ENCODE peak calls at places on chromosomes 7 and 10, in nine cellular contexts. X is Peyer's patch; Q is suprapubic skin; W is HCT116; C is CD8-positive, alpha-beta memory T cell; L is cardiac muscle cell; K is IMR-90; Y is lower lobe of right lung; R is BE2C. A is an unnamed sample.

GRCh38 chr10:27446091-27446918 is 57.8 kb upstream of the RAB18 start:
- DNase-seq in R (no peak), Y (no peak), Q (no peak), K (peak; percentile 47), W (peak; percentile 23), C (no peak), L (peak; percentile 52), X (no peak), A (no peak)

GRCh38 chr7:117386125-117386709 is 41.1 kb downstream of the ASZ1 start:
- DNase-seq in Y (no peak), W (no peak), K (peak; percentile 74), R (no peak), C (no peak), L (peak; percentile 2), X (no peak), Q (no peak), A (no peak)

GRCh38 chr7:31550432-31550831 is 36.5 kb downstream of the ITPRID1 start:
- DNase-seq in R (no peak), Q (no peak), X (no peak), C (no peak), Y (no peak), L (no peak), K (no peak), W (no peak), A (no peak)

GRCh38 chr7:30173058-30173897 is 38.5 kb downstream of the MTURN start:
- DNase-seq in R (peak; percentile 95), K (peak; percentile 89), Y (peak; percentile 67), Q (peak; percentile 82), W (no peak), L (peak; percentile 86), X (no peak), C (no peak), A (peak; percentile 81)

GRCh38 chr10:58384095-58384494 is 1.1 kb upstream of the TFAM start:
- DNase-seq in R (no peak), K (no peak), L (no peak), C (no peak), W (no peak), Q (no peak), X (no peak), Y (no peak), A (no peak)

GRCh38 chr10:110138197-110138812 is 69.1 kb upstream of the MXI1 start:
- DNase-seq in K (peak; percentile 66), Y (no peak), C (no peak), R (no peak), L (peak; percentile 77), W (peak; percentile 65), Q (no peak), X (no peak), A (no peak)

GRCh38 chr10:11272915-11273389 is 255.3 kb downstream of the CELF2 start:
- DNase-seq in L (no peak), K (no peak), Q (no peak), Y (no peak), R (no peak), X (no peak), W (no peak), C (no peak), A (no peak)

GRCh38 chr10:132685121-132685891 is 100.6 kb downstream of the NKX6-2 start:
- DNase-seq in Y (peak; percentile 75), R (no peak), C (peak; percentile 40), L (peak; percentile 65), X (peak; percentile 62), Q (peak; percentile 37), W (no peak), K (peak; percentile 58), A (peak; percentile 86)

GRCh38 chr7:33773053-33773452 is 132.3 kb upstream of the BMPER start:
- DNase-seq in X (no peak), L (no peak), C (no peak), Q (no peak), Y (no peak), W (no peak), R (no peak), K (peak; percentile 68), A (no peak)

GRCh38 chr10:133484818-133485217 is 31.1 kb downstream of the SCART1 start:
- DNase-seq in X (no peak), K (no peak), R (no peak), W (no peak), Q (no peak), C (no peak), Y (no peak), L (no peak), A (no peak)

GRCh38 chr7:26574476-26574875 is 282.8 kb downstream of the SNX10 start:
- DNase-seq in Y (no peak), K (no peak), Q (no peak), X (no peak), W (no peak), R (no peak), C (no peak), L (no peak), A (no peak)

GRCh38 chr10:104332243-104333036 is 5.8 kb downstream of the ITPRIP start:
- DNase-seq in K (no peak), R (no peak), Q (peak; percentile 48), X (no peak), C (no peak), W (no peak), L (peak; percentile 59), Y (no peak), A (no peak)

GRCh38 chr7:2800923-2801682 is 43.0 kb downstream of the GNA12 start:
- DNase-seq in X (no peak), R (no peak), Q (no peak), Y (no peak), L (peak; percentile 89), K (peak; percentile 73), C (no peak), W (no peak), A (no peak)

GRCh38 chr10:43043342-43043772 is 33.5 kb upstream of the RET start:
- DNase-seq in C (no peak), X (no peak), Y (peak; percentile 35), K (no peak), R (no peak), W (no peak), Q (no peak), L (no peak), A (no peak)

GRCh38 chr10:63670291-63670898 is 149.2 kb downstream of the REEP3 start:
- DNase-seq in C (no peak), L (peak; percentile 76), Q (no peak), X (no peak), W (no peak), Y (no peak), K (no peak), R (no peak), A (no peak)

GRCh38 chr10:24908793-24909423 is 43.5 kb downstream of the PRTFDC1 start:
- DNase-seq in L (peak; percentile 79), R (no peak), K (peak; percentile 89), Y (no peak), Q (no peak), C (no peak), W (peak; percentile 51), X (no peak), A (no peak)

GRCh38 chr10:100740476-100741341 is 4.7 kb upstream of the PAX2 start:
- DNase-seq in C (no peak), X (no peak), L (no peak), Y (no peak), K (no peak), Q (no peak), R (no peak), W (no peak), A (no peak)
- H3K4me1 ChIP-seq in C (peaks cover 11% of the 10 kb centered on the region), X (no peaks in the 10 kb centered on the region), L (peaks cover under 1% of the 10 kb centered on the region), Y (peaks cover 43% of the 10 kb centered on the region), K (no peaks in the 10 kb centered on the region), Q (peaks cover 63% of the 10 kb centered on the region), R (no peaks in the 10 kb centered on the region), W (peaks cover 8% of the 10 kb centered on the region), A (peaks cover 21% of the 10 kb centered on the region)

GRCh38 chr7:63047546-63047945 is 951.1 kb upstream of the ZNF722 start:
- DNase-seq in Y (no peak), R (no peak), K (no peak), C (no peak), Q (no peak), L (no peak), W (no peak), X (no peak), A (no peak)
- H3K9me3 ChIP-seq in Y (peaks cover 8% of the 10 kb centered on the region), R (no peaks in the 10 kb centered on the region), K (peaks cover 55% of the 10 kb centered on the region), C (no peaks in the 10 kb centered on the region), Q (peaks cover 12% of the 10 kb centered on the region), L (no peaks in the 10 kb centered on the region), W (no peaks in the 10 kb centered on the region), X (no peaks in the 10 kb centered on the region), A (no peaks in the 10 kb centered on the region)

DNA sequence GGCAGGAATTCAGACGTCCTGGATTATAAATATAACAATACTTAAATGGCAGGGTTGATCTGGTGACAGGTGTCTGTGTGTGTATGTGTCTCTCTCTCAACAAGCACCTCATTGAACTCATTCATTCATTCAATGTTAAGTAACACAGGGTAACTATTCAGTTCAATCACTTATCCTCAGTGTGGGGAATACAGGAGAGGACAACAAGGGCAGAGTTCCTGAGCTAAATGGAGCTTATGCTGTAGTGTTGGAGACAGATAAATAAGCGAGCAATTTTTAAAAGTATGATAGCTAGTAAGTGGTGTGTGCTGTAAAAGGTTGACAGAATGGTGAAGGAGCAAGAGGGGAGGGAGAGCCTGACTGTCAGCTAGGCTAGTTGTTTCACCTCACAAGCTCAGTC is 178.4 kb downstream of the DGKI start:
- DNase-seq in W (no peak), Q (no peak), Y (no peak), X (no peak), R (no peak), L (no peak), K (no peak), C (no peak), A (no peak)
- H3K4me1 ChIP-seq in W (no peaks in the 10 kb centered on the region), Q (no peaks in the 10 kb centered on the region), Y (no peaks in the 10 kb centered on the region), X (no peaks in the 10 kb centered on the region), R (peaks cover 3% of the 10 kb centered on the region), L (peaks cover 4% of the 10 kb centered on the region), K (peaks cover 17% of the 10 kb centered on the region), C (no peaks in the 10 kb centered on the region), A (no peaks in the 10 kb centered on the region)

DNA sequence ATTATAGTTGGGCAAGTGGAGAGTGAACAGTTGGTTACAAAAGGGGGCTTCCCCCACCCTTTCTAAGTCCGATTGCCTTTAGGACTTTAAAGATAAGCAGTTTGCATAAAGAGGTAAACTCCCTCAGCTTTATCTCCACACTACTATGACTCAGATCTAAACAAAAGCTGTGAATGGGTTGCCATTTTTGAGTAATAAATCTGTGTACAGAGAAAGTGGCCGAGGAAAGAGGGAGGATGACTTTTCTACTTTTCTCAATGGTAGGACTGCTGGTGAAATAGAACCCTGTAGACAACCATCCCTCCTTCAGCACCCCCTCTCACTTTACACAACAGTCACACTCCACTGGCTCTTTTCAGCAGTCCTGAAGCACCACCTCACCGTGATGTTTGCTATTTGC is 71.2 kb downstream of the DNMBP start:
- DNase-seq in Q (no peak), K (peak; percentile 72), C (no peak), X (no peak), W (no peak), L (peak; percentile 50), R (no peak), Y (no peak), A (no peak)
- H3K9me3 ChIP-seq in Q (no peaks in the 10 kb centered on the region), K (no peaks in the 10 kb centered on the region), C (no peaks in the 10 kb centered on the region), X (no peaks in the 10 kb centered on the region), W (no peaks in the 10 kb centered on the region), L (no peaks in the 10 kb centered on the region), R (no peaks in the 10 kb centered on the region), Y (no peaks in the 10 kb centered on the region), A (no peaks in the 10 kb centered on the region)

A was measured in pancreas.